ENCODE peak calls at places on chromosomes 16 and 17, in nine cellular contexts. E is fibroblast of mammary gland, D is uterus, B is A549, M is lung, T is adrenal gland, U is PC-3, K is fibroblast of lung, R is astrocyte of the cerebellum. N is an unnamed sample.

GRCh38 chr17:72588961-72589360 is 468.1 kb downstream of the SOX9 start:
- DNase-seq in E (peak; percentile 23), D (no peak), B (peak; percentile 82), M (peak; percentile 71), T (no peak), U (peak; percentile 98), K (peak; percentile 51), R (no peak), N (no peak)

GRCh38 chr17:64007838-64008282 is 9.7 kb downstream of the PRR29 start:
- DNase-seq in E (no peak), D (no peak), B (no peak), M (no peak), T (peak; percentile 18), U (no peak), K (no peak), R (no peak), N (no peak)

GRCh38 chr16:73071131-73071940 is 23.4 kb upstream of the ZFHX3 start:
- DNase-seq in E (no peak), D (no peak), B (no peak), M (no peak), T (peak; percentile 85), U (peak; percentile 2), K (peak; percentile 49), R (no peak), N (no peak)

GRCh38 chr16:31134625-31135534 is 647 bp downstream of the PRSS8 start:
- DNase-seq in E (no peak), D (no peak), B (no peak), M (peak; percentile 64), T (no peak), U (peak; percentile 14), K (peak; percentile 8), R (no peak), N (no peak)

GRCh38 chr17:72117748-72118587 is 2.9 kb upstream of the SOX9 start:
- DNase-seq in E (no peak), D (no peak), B (no peak), M (no peak), T (no peak), U (no peak), K (no peak), R (no peak), N (no peak)

GRCh38 chr16:72875291-72876036 is 172.5 kb downstream of the ZFHX3 start:
- DNase-seq in E (no peak), D (no peak), B (no peak), M (no peak), T (no peak), U (peak; percentile 26), K (no peak), R (no peak), N (no peak)

GRCh38 chr16:84207266-84207665 is 16.3 kb downstream of the ADAD2 start:
- DNase-seq in E (no peak), D (no peak), B (no peak), M (no peak), T (no peak), U (no peak), K (no peak), R (no peak), N (no peak)

GRCh38 chr17:75759457-75759856 is 5.5 kb downstream of the GALK1 start:
- DNase-seq in E (no peak), D (no peak), B (no peak), M (no peak), T (no peak), U (no peak), K (no peak), R (no peak), N (no peak)

GRCh38 chr17:78168906-78169793 is 769 bp downstream of the SYNGR2 start:
- DNase-seq in E (no peak), D (peak; percentile 46), B (peak; percentile 96), M (peak; percentile 67), T (peak; percentile 83), U (peak; percentile 84), K (no peak), R (no peak), N (peak; percentile 52)

GRCh38 chr16:4021070-4021779 is 95.0 kb downstream of the ADCY9 start:
- DNase-seq in E (no peak), D (no peak), B (no peak), M (peak; percentile 83), T (no peak), U (peak; percentile 69), K (no peak), R (no peak), N (no peak)

GRCh38 chr17:46949291-46950174 is 26.6 kb downstream of the GOSR2 start:
- DNase-seq in E (peak; percentile 28), D (no peak), B (no peak), M (no peak), T (no peak), U (peak; percentile 82), K (no peak), R (no peak), N (peak; percentile 43)

GRCh38 chr17:73698966-73699365 is 54.7 kb upstream of the SDK2 start:
- DNase-seq in E (no peak), D (no peak), B (no peak), M (no peak), T (no peak), U (no peak), K (no peak), R (no peak), N (no peak)

GRCh38 chr16:11586375-11586855 is 304 bp downstream of the LITAF start:
- DNase-seq in E (no peak), D (no peak), B (no peak), M (no peak), T (no peak), U (no peak), K (no peak), R (no peak), N (no peak)

GRCh38 chr16:30478766-30479478 is 6.4 kb downstream of the ITGAL start:
- DNase-seq in E (no peak), D (no peak), B (no peak), M (no peak), T (no peak), U (no peak), K (no peak), R (no peak), N (no peak)

GRCh38 chr17:63579633-63580032 is 21.1 kb upstream of the TACO1 start:
- DNase-seq in E (no peak), D (no peak), B (no peak), M (no peak), T (no peak), U (no peak), K (no peak), R (no peak), N (no peak)

GRCh38 chr16:35746963-35747657 is 2287.7 kb downstream of the TP53TG3F start:
- DNase-seq in E (no peak), D (no peak), B (no peak), M (no peak), T (no peak), U (no peak), K (no peak), R (no peak), N (no peak)

GRCh38 chr17:16158721-16159120 is 56.6 kb downstream of the NCOR1 start:
- DNase-seq in E (no peak), D (no peak), B (no peak), M (no peak), T (no peak), U (no peak), K (no peak), R (no peak), N (no peak)

GRCh38 chr16:14181371-14182050 is 110.4 kb downstream of the MRTFB start:
- DNase-seq in E (peak; percentile 96), D (no peak), B (peak; percentile 28), M (no peak), T (no peak), U (peak; percentile 86), K (peak; percentile 89), R (peak; percentile 34), N (peak; percentile 83)

GRCh38 chr16:52592216-52592592 is 45.3 kb upstream of the TOX3 start:
- DNase-seq in E (no peak), D (no peak), B (no peak), M (no peak), T (no peak), U (no peak), K (no peak), R (no peak), N (no peak)
- TF ChIP-seq CTCF in E (no peak), D (no peak), B (no peak), M (no peak), T (no peak), U (no peak), K (no peak), R (no peak), N (no peak)

GRCh38 chr16:82755570-82756282 is 129.0 kb downstream of the CDH13 start:
- DNase-seq in E (no peak), D (no peak), B (no peak), M (no peak), T (no peak), U (no peak), K (peak; percentile 27), R (no peak), N (no peak)
- TF ChIP-seq CTCF in E (peak; percentile 20), D (no peak), B (peak; percentile 5), M (no peak), T (no peak), U (peak; percentile 37), K (no peak), R (peak; percentile 50), N (peak; percentile 60)

DNA sequence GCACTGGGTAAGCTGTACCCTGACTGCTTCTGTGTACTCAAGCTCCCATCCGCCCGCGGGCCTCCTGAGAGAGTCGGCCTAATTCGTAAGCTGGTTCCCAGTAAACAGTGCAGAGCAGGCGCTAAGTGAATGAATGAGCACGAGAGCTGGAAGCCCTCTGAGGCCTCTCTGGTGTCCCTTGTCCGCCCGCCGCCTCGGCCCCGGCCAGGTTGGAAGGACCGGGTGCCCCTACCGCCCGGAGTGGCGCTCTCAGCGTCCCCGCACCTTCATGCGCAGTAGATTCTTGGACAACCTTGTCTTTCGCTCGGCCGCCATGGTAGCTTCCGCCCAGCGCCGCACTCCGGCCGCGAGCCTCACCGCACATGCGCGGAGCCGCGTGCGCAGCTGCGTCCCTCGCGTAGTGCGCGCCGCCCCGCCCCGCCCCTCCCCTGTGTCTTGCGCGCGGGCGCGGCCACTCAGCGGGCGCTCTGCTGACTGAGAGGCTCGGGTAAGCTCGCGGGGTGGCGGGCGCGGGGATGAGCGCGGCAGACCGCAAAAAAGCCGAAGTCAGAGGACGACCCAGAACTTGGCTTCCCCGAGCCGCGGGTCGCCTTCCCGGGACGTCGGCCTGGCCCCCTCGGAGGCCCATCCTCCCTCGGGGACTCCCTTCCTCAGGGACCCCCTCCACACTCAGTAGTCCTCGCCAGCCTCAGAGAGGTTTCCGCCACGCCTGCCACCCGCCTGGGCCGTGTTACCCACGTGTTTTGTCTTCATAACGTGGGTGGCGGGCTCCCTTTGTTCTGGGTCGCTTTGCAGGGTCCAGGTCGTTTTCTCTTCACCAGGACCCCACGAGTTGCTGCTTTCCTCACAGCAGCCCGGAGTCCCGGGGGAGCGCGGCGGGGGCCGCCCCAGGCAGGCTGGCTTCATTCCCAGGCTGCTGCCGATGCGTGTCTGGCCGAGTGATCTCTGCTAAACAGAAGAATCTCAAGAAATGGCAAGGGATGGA is at the start of gene MPHOSPH6:
- DNase-seq in E (peak; percentile 82), D (peak; percentile 90), B (peak; percentile 77), M (peak; percentile 90), T (peak; percentile 93), U (peak; percentile 84), K (peak; percentile 90), R (peak; percentile 64), N (peak; percentile 81)
- TF ChIP-seq CTCF in E (no peak), D (no peak), B (no peak), M (no peak), T (no peak), U (no peak), K (no peak), R (no peak), N (peak; percentile 19)

DNA sequence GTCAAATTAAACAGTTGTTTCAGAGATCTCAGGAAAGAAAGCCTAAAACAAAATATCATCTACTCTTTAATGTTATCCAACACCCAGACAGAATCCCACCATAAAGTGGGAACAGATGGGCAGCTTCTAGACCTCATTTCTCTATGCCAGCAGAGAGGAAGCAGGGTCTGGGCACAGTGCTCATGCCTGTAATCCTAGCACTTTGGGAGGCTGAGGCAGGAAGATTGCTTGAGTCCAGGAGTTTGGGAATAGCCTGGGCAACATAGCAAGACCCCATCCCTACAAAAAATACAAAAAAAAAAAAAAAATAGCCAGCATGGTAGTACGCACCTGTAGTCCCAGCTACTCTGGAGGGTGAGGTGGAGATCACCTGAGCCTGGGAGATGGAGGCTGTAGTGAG is 13.5 kb upstream of the ZNF652 start:
- DNase-seq in E (no peak), D (no peak), B (no peak), M (no peak), T (no peak), U (no peak), K (no peak), R (no peak), N (no peak)
- TF ChIP-seq CTCF in E (no peak), D (no peak), B (no peak), M (no peak), T (no peak), U (no peak), K (no peak), R (no peak), N (no peak)